ENCODE peak calls at places on chromosome 6, in five cellular contexts. M, K, O, E and Z are unnamed samples.

GRCh38 chr6:2157441-2158127 is 87.8 kb downstream of the GMDS start:
- DNase-seq in M (no peak), K (no peak), O (peak), E (no peak), Z (no peak)

GRCh38 chr6:118400582-118400981 is 147.5 kb upstream of the PLN start:
- DNase-seq in M (no peak), K (no peak), O (no peak), E (no peak), Z (no peak)

GRCh38 chr6:81727876-81728517 is 24.5 kb downstream of the TENT5A start:
- DNase-seq in M (no peak), K (no peak), O (peak), E (peak), Z (no peak)

GRCh38 chr6:112886415-112886814 is 539.3 kb downstream of the RFPL4B start:
- DNase-seq in M (no peak), K (no peak), O (no peak), E (no peak), Z (no peak)

GRCh38 chr6:38400101-38400500 is 239.6 kb downstream of the BTBD9 start:
- DNase-seq in M (no peak), K (no peak), O (no peak), E (no peak), Z (no peak)

GRCh38 chr6:121436172-121436965 is 923 bp downstream of the GJA1 start:
- DNase-seq in M (no peak), K (no peak), O (no peak), E (peak), Z (no peak)

GRCh38 chr6:36430351-36430750 is 12.3 kb downstream of the PXT1 start:
- DNase-seq in M (no peak), K (no peak), O (no peak), E (no peak), Z (no peak)

GRCh38 chr6:102895683-102896082 is 1502.2 kb downstream of the GRIK2 start:
- DNase-seq in M (no peak), K (no peak), O (no peak), E (no peak), Z (no peak)

GRCh38 chr6:34423254-34423653 is 2.6 kb downstream of the RPS10 start:
- DNase-seq in M (no peak), K (no peak), O (no peak), E (peak), Z (no peak)

GRCh38 chr6:134165827-134166226 is 113.4 kb upstream of the SLC2A12 start:
- DNase-seq in M (no peak), K (no peak), O (no peak), E (no peak), Z (no peak)

GRCh38 chr6:19210849-19211590 is 626.1 kb upstream of the ID4 start:
- DNase-seq in M (no peak), K (no peak), O (peak), E (peak), Z (no peak)

GRCh38 chr6:14074723-14075503 is 42.7 kb upstream of the CD83 start:
- DNase-seq in M (no peak), K (no peak), O (peak), E (peak), Z (no peak)

GRCh38 chr6:364609-365540 is 26.7 kb upstream of the IRF4 start:
- DNase-seq in M (no peak), K (no peak), O (no peak), E (no peak), Z (no peak)

GRCh38 chr6:31476515-31477139 is 21.3 kb upstream of the MICB start:
- DNase-seq in M (no peak), K (no peak), O (no peak), E (no peak), Z (no peak)

GRCh38 chr6:157649311-157650260 is 173.5 kb upstream of the SNX9 start:
- DNase-seq in M (no peak), K (no peak), O (no peak), E (no peak), Z (no peak)